ENCODE peak calls at places on chromosomes 11 and 22, in four cellular contexts. One of them, this sample, is unnamed.

GRCh38 chr11:78239781-78240180 is 51.1 kb downstream of the USP35 start:
- DNase-seq in HepG2: no peak
- DNase-seq in H1: no peak
- DNase-seq in GM12878: no peak
- DNase-seq in this sample: no peak

GRCh38 chr11:43557553-43558031 is 122.9 kb upstream of the HSD17B12 start:
- DNase-seq in HepG2: no peak
- DNase-seq in H1: peak; percentile 64
- DNase-seq in GM12878: no peak
- DNase-seq in this sample: no peak

GRCh38 chr11:57800444-57801184 is 39.0 kb downstream of the CTNND1 start:
- DNase-seq in HepG2: peak; percentile 98
- DNase-seq in H1: no peak
- DNase-seq in GM12878: peak; percentile 56
- DNase-seq in this sample: peak; percentile 76

GRCh38 chr11:5304046-5304445 is 2.3 kb upstream of the OR51B4 start:
- DNase-seq in HepG2: no peak
- DNase-seq in H1: no peak
- DNase-seq in GM12878: no peak
- DNase-seq in this sample: no peak

GRCh38 chr11:20000393-20001134 is 159.7 kb downstream of the DBX1 start:
- DNase-seq in HepG2: peak; percentile 88
- DNase-seq in H1: peak; percentile 72
- DNase-seq in GM12878: no peak
- DNase-seq in this sample: peak; percentile 93

GRCh38 chr11:26730711-26731460 is 9.0 kb upstream of the SLC5A12 start:
- DNase-seq in HepG2: no peak
- DNase-seq in H1: no peak
- DNase-seq in GM12878: no peak
- DNase-seq in this sample: no peak

GRCh38 chr11:96367357-96367756 is 22.4 kb downstream of the CCDC82 start:
- DNase-seq in HepG2: no peak
- DNase-seq in H1: no peak
- DNase-seq in GM12878: no peak
- DNase-seq in this sample: no peak

GRCh38 chr11:48018561-48019229 is 38.3 kb downstream of the PTPRJ start:
- DNase-seq in HepG2: no peak
- DNase-seq in H1: peak; percentile 57
- DNase-seq in GM12878: no peak
- DNase-seq in this sample: no peak

GRCh38 chr22:35328472-35328885 is 28.8 kb downstream of the TOM1 start:
- DNase-seq in HepG2: peak; percentile 96
- DNase-seq in H1: no peak
- DNase-seq in GM12878: no peak
- DNase-seq in this sample: no peak

GRCh38 chr11:59221438-59221837 is 8.7 kb upstream of the MPEG1 start:
- DNase-seq in HepG2: no peak
- DNase-seq in H1: no peak
- DNase-seq in GM12878: no peak
- DNase-seq in this sample: no peak

GRCh38 chr11:116791002-116791812 is 472 bp downstream of the APOA5 start:
- DNase-seq in HepG2: peak; percentile 73
- DNase-seq in H1: peak; percentile 99
- DNase-seq in GM12878: no peak
- DNase-seq in this sample: peak; percentile 72

GRCh38 chr11:133810179-133810550 is 35.1 kb downstream of the SPATA19 start:
- DNase-seq in HepG2: no peak
- DNase-seq in H1: no peak
- DNase-seq in GM12878: no peak
- DNase-seq in this sample: no peak
- TF ChIP-seq SUZ12 in HepG2: no peak
- TF ChIP-seq SUZ12 in H1: no peak
- TF ChIP-seq SUZ12 in GM12878: no peak
- TF ChIP-seq SUZ12 in this sample: no peak

DNA sequence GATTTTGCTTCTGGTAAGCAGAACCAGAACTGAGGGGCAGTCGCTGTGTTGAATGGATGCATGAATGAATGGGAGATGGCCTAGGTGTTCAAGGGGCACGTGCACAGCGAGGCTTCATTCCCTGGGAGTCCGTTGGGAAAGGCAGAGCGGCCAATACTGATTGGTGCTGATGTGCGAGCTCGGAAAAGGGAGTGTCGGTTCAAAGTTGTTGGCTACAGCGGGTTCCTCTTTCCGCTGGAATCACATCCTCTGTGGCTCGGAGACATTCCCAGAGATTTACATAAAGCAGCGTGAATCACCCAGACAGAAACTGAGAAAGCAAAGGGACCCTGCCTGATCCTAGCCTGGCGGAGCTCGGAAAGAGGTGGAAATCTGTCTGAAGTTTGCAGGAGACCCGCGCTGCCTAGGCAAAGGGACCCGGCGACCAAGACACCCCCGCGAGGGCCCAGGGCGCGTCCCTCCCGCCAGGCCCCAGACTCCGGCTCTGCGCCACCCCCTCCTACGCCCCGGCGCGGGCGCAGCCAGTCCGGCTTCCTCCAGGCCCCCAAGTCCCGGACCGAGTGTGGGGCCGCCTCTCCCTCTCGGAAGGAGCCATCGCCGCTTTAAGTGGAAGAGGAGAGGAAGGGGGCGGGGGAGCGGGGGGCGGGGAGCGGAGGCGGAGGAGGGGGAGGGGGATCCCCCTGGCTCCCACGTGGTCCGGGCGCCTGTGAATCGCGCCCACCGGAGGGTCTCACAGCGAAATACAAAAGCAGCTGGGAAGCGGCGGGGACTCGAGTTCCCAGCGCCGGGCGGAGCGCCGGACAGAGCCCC is at the start of gene FJX1:
- DNase-seq in HepG2: peak; percentile 17
- DNase-seq in H1: peak; percentile 86
- DNase-seq in GM12878: no peak
- DNase-seq in this sample: peak; percentile 57
- H3K9ac ChIP-seq in HepG2: peak within 1 kb of the TSS; percentile 38
- H3K9ac ChIP-seq in H1: no peak within 1 kb of the TSS
- H3K9ac ChIP-seq in GM12878: peak within 1 kb of the TSS; percentile 59
- H3K9ac ChIP-seq in this sample: peak within 1 kb of the TSS; percentile 93

GRCh38 chr11:86571273-86571948 is 101.0 kb downstream of the ME3 start:
- DNase-seq in HepG2: peak; percentile 69
- DNase-seq in H1: peak; percentile 87
- DNase-seq in GM12878: no peak
- DNase-seq in this sample: peak; percentile 68
- TF ChIP-seq SUZ12 in HepG2: no peak
- TF ChIP-seq SUZ12 in H1: no peak
- TF ChIP-seq SUZ12 in GM12878: no peak
- TF ChIP-seq SUZ12 in this sample: no peak

DNA sequence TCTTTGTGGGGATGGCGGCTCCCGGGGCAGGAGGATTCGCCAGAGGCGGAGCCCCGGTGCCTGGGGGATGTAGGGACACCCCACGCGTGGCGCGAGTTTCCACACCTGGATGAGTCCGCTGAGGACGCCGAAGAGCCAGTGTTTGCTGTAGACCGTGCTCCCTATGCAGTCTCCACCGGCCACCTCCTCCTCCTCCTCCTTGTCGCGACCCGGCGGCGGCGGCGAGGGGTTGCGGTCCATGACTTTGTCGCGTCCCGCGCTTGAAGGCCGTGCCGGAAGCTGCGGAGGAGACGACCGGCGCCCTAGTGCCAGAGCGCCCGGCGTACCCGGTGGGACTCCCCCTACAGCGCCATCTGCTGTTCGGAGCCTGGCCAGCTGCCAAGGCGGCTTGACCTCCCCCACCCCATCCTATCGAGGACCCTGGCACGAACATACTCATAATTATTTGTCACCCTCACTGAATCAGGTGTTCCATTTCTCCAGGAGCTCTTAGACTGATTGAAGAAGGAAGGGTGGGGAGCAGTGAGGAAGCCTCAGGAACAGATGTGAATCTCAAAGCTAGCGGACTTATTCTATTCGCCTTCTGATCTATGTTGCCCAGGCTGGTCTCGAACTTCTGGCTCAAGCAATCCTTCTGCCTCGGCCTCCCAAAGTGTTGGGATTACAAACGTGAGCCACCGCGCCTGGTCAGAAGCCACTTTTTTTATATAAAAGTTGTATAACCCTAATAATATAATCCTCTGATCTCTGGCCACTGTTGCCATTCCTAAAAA is at the start of gene SAAL1:
- DNase-seq in HepG2: peak; percentile 73
- DNase-seq in H1: peak; percentile 98
- DNase-seq in GM12878: peak; percentile 35
- DNase-seq in this sample: peak; percentile 56
- H3K9ac ChIP-seq in HepG2: peak within 1 kb of the TSS; percentile 84
- H3K9ac ChIP-seq in H1: peak within 1 kb of the TSS; percentile 82
- H3K9ac ChIP-seq in GM12878: peak within 1 kb of the TSS; percentile 96
- H3K9ac ChIP-seq in this sample: peak within 1 kb of the TSS; percentile 96

DNA sequence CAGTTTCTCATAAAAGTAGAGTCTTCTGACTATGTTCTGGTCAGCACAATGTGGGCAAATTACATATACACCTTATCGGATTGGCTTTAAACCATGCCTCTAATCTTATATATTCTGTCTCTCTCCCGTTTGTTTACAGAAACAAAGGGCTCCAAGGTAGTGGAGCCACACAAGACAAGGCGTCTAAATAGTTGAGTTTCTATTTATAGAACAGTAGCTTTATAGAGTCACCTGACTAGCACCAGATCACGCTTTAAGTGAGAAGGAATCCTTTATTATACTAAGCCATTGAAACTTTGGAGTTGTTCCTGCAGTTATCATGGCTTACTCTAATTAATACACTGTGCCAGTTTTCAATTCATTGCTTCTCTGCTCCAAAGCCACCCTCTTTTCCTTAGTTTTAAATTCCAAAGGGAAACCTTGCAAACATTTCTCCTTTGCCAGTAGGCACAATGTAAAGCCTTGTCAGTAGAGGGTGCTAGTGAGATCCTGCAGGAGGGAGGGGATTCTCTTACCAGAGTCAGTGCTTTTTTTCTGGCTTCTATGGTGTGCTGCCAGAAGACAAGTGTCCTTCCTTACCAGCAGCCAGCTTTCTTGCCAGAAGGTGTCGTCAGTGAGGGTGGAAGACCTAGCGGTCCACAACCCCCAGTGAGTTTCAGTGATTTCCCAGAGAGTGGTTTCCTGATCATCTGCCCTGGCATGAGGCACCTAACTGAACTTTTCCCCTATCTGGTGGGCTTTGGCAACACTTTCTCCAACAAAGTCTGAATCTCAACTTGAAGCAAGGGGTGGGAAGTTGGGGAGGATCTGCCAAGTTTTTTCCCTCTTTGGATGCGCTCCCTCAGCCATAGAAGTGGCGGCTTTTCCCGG is 71.7 kb downstream of the RAB38 start:
- DNase-seq in HepG2: peak; percentile 52
- DNase-seq in H1: peak; percentile 65
- DNase-seq in GM12878: peak; percentile 53
- DNase-seq in this sample: peak; percentile 77
- TF ChIP-seq SUZ12 in HepG2: no peak
- TF ChIP-seq SUZ12 in H1: no peak
- TF ChIP-seq SUZ12 in GM12878: no peak
- TF ChIP-seq SUZ12 in this sample: no peak

GRCh38 chr22:33582822-33583400 is 337.4 kb downstream of the LARGE1 start:
- DNase-seq in HepG2: no peak
- DNase-seq in H1: no peak
- DNase-seq in GM12878: no peak
- DNase-seq in this sample: no peak

GRCh38 chr22:33576205-33576604 is 344.1 kb downstream of the LARGE1 start:
- DNase-seq in HepG2: no peak
- DNase-seq in H1: no peak
- DNase-seq in GM12878: no peak
- DNase-seq in this sample: no peak

GRCh38 chr22:33578752-33579151 is 341.5 kb downstream of the LARGE1 start:
- DNase-seq in HepG2: no peak
- DNase-seq in H1: no peak
- DNase-seq in GM12878: no peak
- DNase-seq in this sample: no peak

GRCh38 chr22:33577862-33578411 is 342.3 kb downstream of the LARGE1 start:
- DNase-seq in HepG2: peak; percentile 98
- DNase-seq in H1: no peak
- DNase-seq in GM12878: no peak
- DNase-seq in this sample: no peak

GRCh38 chr22:33579448-33580093 is 340.7 kb downstream of the LARGE1 start:
- DNase-seq in HepG2: peak; percentile 81
- DNase-seq in H1: peak; percentile 94
- DNase-seq in GM12878: no peak
- DNase-seq in this sample: peak; percentile 33
- H3K9ac ChIP-seq in HepG2: no peak overlapping the region
- H3K9ac ChIP-seq in H1: no peak overlapping the region
- H3K9ac ChIP-seq in GM12878: no peak overlapping the region
- H3K9ac ChIP-seq in this sample: no peak overlapping the region

GRCh38 chr22:42978453-42979103 is 36.4 kb downstream of the PACSIN2 start:
- DNase-seq in HepG2: no peak
- DNase-seq in H1: no peak
- DNase-seq in GM12878: no peak
- DNase-seq in this sample: no peak
- TF ChIP-seq SUZ12 in HepG2: no peak
- TF ChIP-seq SUZ12 in H1: no peak
- TF ChIP-seq SUZ12 in GM12878: no peak
- TF ChIP-seq SUZ12 in this sample: no peak

GRCh38 chr11:125625225-125625593 is 246 bp downstream of the CHEK1 start:
- DNase-seq in HepG2: no peak
- DNase-seq in H1: no peak
- DNase-seq in GM12878: no peak
- DNase-seq in this sample: no peak

GRCh38 chr11:125624756-125625213 is at the start of gene CHEK1:
- DNase-seq in HepG2: no peak
- DNase-seq in H1: no peak
- DNase-seq in GM12878: no peak
- DNase-seq in this sample: no peak

GRCh38 chr11:125626381-125626950 is 1.5 kb downstream of the CHEK1 start:
- DNase-seq in HepG2: peak; percentile 79
- DNase-seq in H1: no peak
- DNase-seq in GM12878: peak; percentile 36
- DNase-seq in this sample: no peak

GRCh38 chr11:125625594-125626380 is 824 bp downstream of the CHEK1 start:
- DNase-seq in HepG2: peak; percentile 82
- DNase-seq in H1: peak; percentile 96
- DNase-seq in GM12878: peak; percentile 77
- DNase-seq in this sample: peak; percentile 90

DNA sequence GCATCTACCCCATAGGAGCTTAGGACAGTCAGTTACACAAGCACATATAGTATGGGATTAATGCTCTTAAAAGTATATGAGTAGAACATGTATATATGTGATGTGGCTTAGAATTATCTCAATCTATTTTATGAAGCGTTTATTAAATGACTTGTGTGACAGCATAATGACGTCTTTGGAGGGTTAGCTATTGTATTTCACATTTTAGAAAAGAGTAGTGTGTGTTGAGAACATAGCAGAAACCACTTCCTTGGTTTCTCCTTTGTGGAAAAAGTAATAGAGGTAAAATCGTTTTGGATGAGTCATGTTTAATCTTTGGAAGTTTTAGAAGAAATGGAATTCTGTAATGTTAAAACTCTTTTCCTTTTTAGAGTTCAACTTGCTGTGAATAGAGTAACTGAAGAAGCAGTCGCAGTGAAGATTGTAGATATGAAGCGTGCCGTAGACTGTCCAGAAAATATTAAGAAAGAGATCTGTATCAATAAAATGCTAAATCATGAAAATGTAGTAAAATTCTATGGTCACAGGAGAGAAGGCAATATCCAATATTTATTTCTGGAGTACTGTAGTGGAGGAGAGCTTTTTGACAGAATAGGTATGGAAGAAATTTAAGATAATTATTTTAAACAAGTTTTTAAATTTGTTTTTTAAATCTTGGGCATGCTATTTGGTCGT is 2.4 kb downstream of the CHEK1 start:
- DNase-seq in HepG2: no peak
- DNase-seq in H1: no peak
- DNase-seq in GM12878: no peak
- DNase-seq in this sample: no peak
- H3K9ac ChIP-seq in HepG2: peak overlapping the region; percentile 85
- H3K9ac ChIP-seq in H1: peak overlapping the region; percentile 96
- H3K9ac ChIP-seq in GM12878: peak overlapping the region; percentile 97
- H3K9ac ChIP-seq in this sample: peak overlapping the region; percentile 96

This sample was measured in NT2/D1.